ENCODE peak calls at places on chromosomes 5 and 9, in five cellular contexts. One of them, this sample, is unnamed.

GRCh38 chr5:106691701-106692100 is 979.0 kb downstream of the EFNA5 start:
- DNase-seq in AG08396: no peak
- DNase-seq in stomach: no peak
- DNase-seq in activated T-cell treated with anti-CD3 and anti-CD28 coated beads, Interleukin-2, amount 50 U/mL, for 4 hours: no peak
- DNase-seq in T-helper 22 cell: no peak
- DNase-seq in this sample: no peak

GRCh38 chr9:90189306-90189705 is 453.3 kb downstream of the DIRAS2 start:
- DNase-seq in AG08396: no peak
- DNase-seq in activated T-cell treated with anti-CD3 and anti-CD28 coated beads, Interleukin-2, amount 50 U/mL, for 4 hours: no peak
- DNase-seq in T-helper 22 cell: no peak
- DNase-seq in stomach: no peak
- DNase-seq in this sample: no peak

GRCh38 chr9:84230355-84231136 is 110.0 kb downstream of the SLC28A3 start:
- DNase-seq in AG08396: no peak
- DNase-seq in activated T-cell treated with anti-CD3 and anti-CD28 coated beads, Interleukin-2, amount 50 U/mL, for 4 hours: no peak
- DNase-seq in T-helper 22 cell: no peak
- DNase-seq in stomach: no peak
- DNase-seq in this sample: no peak

GRCh38 chr9:111232997-111233790 is 96.8 kb downstream of the OR2K2 start:
- DNase-seq in stomach: no peak
- DNase-seq in AG08396: peak; percentile 4
- DNase-seq in T-helper 22 cell: no peak
- DNase-seq in activated T-cell treated with anti-CD3 and anti-CD28 coated beads, Interleukin-2, amount 50 U/mL, for 4 hours: no peak
- DNase-seq in this sample: no peak

GRCh38 chr9:90308746-90309145 is 333.9 kb downstream of the DIRAS2 start:
- DNase-seq in activated T-cell treated with anti-CD3 and anti-CD28 coated beads, Interleukin-2, amount 50 U/mL, for 4 hours: no peak
- DNase-seq in T-helper 22 cell: no peak
- DNase-seq in AG08396: no peak
- DNase-seq in stomach: no peak
- DNase-seq in this sample: no peak

GRCh38 chr5:22471154-22471553 is 382.0 kb downstream of the CDH12 start:
- DNase-seq in AG08396: no peak
- DNase-seq in stomach: no peak
- DNase-seq in T-helper 22 cell: no peak
- DNase-seq in activated T-cell treated with anti-CD3 and anti-CD28 coated beads, Interleukin-2, amount 50 U/mL, for 4 hours: no peak
- DNase-seq in this sample: no peak

GRCh38 chr9:8188720-8189407 is 389.3 kb upstream of the DMAC1 start:
- DNase-seq in stomach: no peak
- DNase-seq in T-helper 22 cell: no peak
- DNase-seq in activated T-cell treated with anti-CD3 and anti-CD28 coated beads, Interleukin-2, amount 50 U/mL, for 4 hours: no peak
- DNase-seq in AG08396: no peak
- DNase-seq in this sample: no peak

GRCh38 chr9:116155700-116156045 is 2.1 kb downstream of the PAPPA start:
- DNase-seq in stomach: no peak
- DNase-seq in T-helper 22 cell: no peak
- DNase-seq in activated T-cell treated with anti-CD3 and anti-CD28 coated beads, Interleukin-2, amount 50 U/mL, for 4 hours: no peak
- DNase-seq in AG08396: no peak
- DNase-seq in this sample: no peak

GRCh38 chr9:20220286-20220685 is 402.0 kb downstream of the MLLT3 start:
- DNase-seq in stomach: no peak
- DNase-seq in T-helper 22 cell: no peak
- DNase-seq in activated T-cell treated with anti-CD3 and anti-CD28 coated beads, Interleukin-2, amount 50 U/mL, for 4 hours: no peak
- DNase-seq in AG08396: no peak
- DNase-seq in this sample: no peak

GRCh38 chr9:126261584-126262356 is 64.9 kb upstream of the MVB12B start:
- DNase-seq in activated T-cell treated with anti-CD3 and anti-CD28 coated beads, Interleukin-2, amount 50 U/mL, for 4 hours: no peak
- DNase-seq in T-helper 22 cell: no peak
- DNase-seq in stomach: no peak
- DNase-seq in AG08396: no peak
- DNase-seq in this sample: no peak